ENCODE peak calls at places on chromosomes 11 and 22, in nine cellular contexts. Q is spleen; S is CD8-positive, alpha-beta T cell; R is neural progenitor cell; O is fibroblast of lung; K is heart left ventricle; W is cardiac muscle cell; G is upper lobe of right lung; L is sigmoid colon. I is an unnamed sample.

GRCh38 chr22:49017769-49018330 is 809.8 kb downstream of the BRD1 start:
- DNase-seq in Q (peak; percentile 53), S (no peak), R (no peak), O (no peak), K (peak; percentile 42), W (no peak), G (peak; percentile 55), L (peak; percentile 29), I (peak; percentile 51)

GRCh38 chr11:862704-863388 is 20.2 kb downstream of the TSPAN4 start:
- DNase-seq in Q (no peak), S (no peak), R (no peak), O (no peak), K (no peak), W (no peak), G (no peak), L (no peak), I (no peak)

GRCh38 chr22:44146088-44146861 is 34.5 kb upstream of the PARVG start:
- DNase-seq in Q (no peak), S (no peak), R (peak; percentile 78), O (no peak), K (peak; percentile 28), W (no peak), G (no peak), L (no peak), I (no peak)

GRCh38 chr11:59706518-59707285 is 6.9 kb downstream of the OR10V1 start:
- DNase-seq in Q (no peak), S (no peak), R (no peak), O (peak; percentile 41), K (no peak), W (no peak), G (no peak), L (no peak), I (no peak)

GRCh38 chr11:27116684-27117083 is 76.1 kb downstream of the BBOX1 start:
- DNase-seq in Q (no peak), S (no peak), R (no peak), O (peak; percentile 72), K (no peak), W (peak; percentile 2), G (no peak), L (no peak), I (no peak)

GRCh38 chr22:40094449-40094848 is 83.3 kb upstream of the TNRC6B start:
- DNase-seq in Q (no peak), S (no peak), R (no peak), O (peak; percentile 51), K (no peak), W (no peak), G (no peak), L (no peak), I (no peak)

GRCh38 chr11:100876826-100877545 is 189.9 kb downstream of the ARHGAP42 start:
- DNase-seq in Q (no peak), S (no peak), R (no peak), O (peak; percentile 99), K (no peak), W (no peak), G (no peak), L (no peak), I (no peak)

GRCh38 chr11:67581469-67581868 is 2.1 kb upstream of the GSTP1 start:
- DNase-seq in Q (peak; percentile 8), S (no peak), R (peak; percentile 52), O (no peak), K (no peak), W (no peak), G (no peak), L (no peak), I (no peak)

GRCh38 chr11:44566952-44567875 is 1.8 kb downstream of the CD82 start:
- DNase-seq in Q (no peak), S (no peak), R (no peak), O (no peak), K (no peak), W (no peak), G (no peak), L (peak; percentile 51), I (no peak)

GRCh38 chr11:44566559-44566949 is 1.1 kb downstream of the CD82 start:
- DNase-seq in Q (no peak), S (no peak), R (no peak), O (no peak), K (no peak), W (no peak), G (no peak), L (no peak), I (no peak)

GRCh38 chr11:44565008-44565745 is at the start of gene CD82:
- DNase-seq in Q (peak; percentile 100), S (peak; percentile 96), R (peak; percentile 100), O (peak; percentile 97), K (peak; percentile 100), W (peak; percentile 100), G (peak; percentile 100), L (peak; percentile 100), I (peak; percentile 100)

GRCh38 chr11:44564653-44565007 is 833 bp upstream of the CD82 start:
- DNase-seq in Q (peak; percentile 90), S (no peak), R (no peak), O (peak; percentile 84), K (peak; percentile 89), W (no peak), G (peak; percentile 90), L (peak; percentile 94), I (peak; percentile 95)

DNA sequence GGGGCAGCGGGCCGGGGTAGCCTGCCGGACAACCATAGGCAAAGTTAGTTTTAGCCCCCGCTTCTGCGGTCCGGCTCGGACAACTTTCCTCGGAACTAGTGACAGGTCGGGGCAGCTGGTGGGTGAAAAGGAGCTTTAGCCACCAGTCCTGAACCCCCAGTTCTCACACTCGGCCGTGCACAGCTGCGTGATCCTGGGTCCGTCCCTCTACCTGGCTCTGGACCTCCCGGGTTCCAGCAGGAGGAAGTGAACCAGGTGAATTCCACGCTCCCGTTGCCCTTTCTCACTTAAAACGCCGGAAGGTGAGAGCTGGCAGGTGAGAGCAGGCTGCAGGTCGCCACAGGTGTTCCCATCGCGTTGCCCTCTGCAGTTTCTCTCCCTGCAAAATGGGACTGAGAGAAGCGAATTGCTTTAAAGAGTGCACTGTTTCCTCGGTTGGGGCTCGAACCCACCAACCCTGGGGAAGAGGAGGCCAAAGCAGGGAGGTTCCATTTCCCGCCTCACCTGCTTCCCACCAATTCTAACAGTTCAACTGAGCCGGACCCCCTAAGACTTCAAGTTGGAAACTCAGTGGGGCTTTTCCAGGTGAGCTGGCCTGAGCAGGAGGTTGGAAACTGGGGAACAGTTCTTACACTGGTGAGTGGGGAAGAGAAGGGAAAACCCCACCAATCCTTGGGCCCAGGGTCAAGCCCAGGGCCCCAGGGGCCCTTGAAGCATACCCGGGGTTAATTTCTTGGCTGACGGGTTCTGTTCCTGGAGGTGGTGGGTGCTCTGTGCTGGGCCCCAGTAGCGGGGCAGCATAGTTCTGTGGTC is 489 bp downstream of the CD82 start:
- DNase-seq in Q (peak; percentile 78), S (no peak), R (no peak), O (no peak), K (no peak), W (no peak), G (no peak), L (peak; percentile 60), I (no peak)
- TF ChIP-seq CTCF in Q (no peak), S (no peak), R (no peak), O (no peak), K (no peak), W (no peak), G (no peak), L (no peak), I (no peak)

DNA sequence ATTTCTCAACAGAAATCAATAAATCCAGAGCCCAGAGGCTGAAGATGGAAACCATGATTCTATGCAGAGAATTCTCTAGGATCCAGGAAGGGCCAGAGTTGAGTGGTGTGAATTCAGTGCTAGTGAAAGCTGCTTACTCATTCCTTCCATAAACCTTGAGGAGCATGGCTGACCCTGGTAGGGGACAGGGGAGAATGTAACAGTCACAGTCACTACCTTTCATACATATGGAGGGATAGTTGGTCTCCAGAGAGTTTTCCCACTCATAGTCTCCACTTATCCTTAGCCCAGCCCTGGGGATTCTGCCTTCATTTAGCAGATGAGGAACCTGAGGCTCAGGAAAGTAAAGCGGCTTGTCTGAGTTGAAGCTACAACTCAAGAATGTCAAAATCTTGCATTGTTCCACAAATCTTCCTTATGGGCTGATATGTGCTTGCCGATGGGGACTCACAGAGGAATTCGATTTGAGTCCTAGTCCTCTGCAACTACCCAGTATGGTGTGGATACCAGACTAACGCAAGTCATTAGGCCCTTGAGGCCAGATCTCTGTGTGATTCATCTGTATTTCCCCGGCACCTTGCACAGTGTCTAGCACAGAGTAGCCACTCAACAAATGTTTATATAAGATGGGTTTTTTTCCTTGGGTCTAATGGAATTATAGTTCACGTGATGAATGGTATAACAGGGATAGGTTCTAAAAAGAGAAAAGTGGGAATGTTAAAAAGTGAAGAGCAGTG is 3.7 kb upstream of the ANAPC15 start:
- DNase-seq in Q (no peak), S (no peak), R (no peak), O (no peak), K (no peak), W (no peak), G (no peak), L (no peak), I (no peak)
- H3K4me1 ChIP-seq in Q (peaks cover 6% of the 10 kb centered on the region), S (peaks cover 15% of the 10 kb centered on the region), R (peaks cover 6% of the 10 kb centered on the region), O (peaks cover 8% of the 10 kb centered on the region), K (no peaks in the 10 kb centered on the region), W (peaks cover 7% of the 10 kb centered on the region), G (peaks cover 9% of the 10 kb centered on the region), L (peaks cover 15% of the 10 kb centered on the region), I (peaks cover 11% of the 10 kb centered on the region)

GRCh38 chr11:69014084-69014935 is 1.3 kb upstream of the MRGPRF start:
- DNase-seq in Q (peak; percentile 75), S (no peak), R (peak; percentile 33), O (peak; percentile 97), K (peak; percentile 87), W (peak; percentile 50), G (no peak), L (peak; percentile 96), I (peak; percentile 91)

GRCh38 chr11:69011624-69012091 is 1.4 kb downstream of the MRGPRF start:
- DNase-seq in Q (peak; percentile 54), S (no peak), R (no peak), O (no peak), K (no peak), W (no peak), G (no peak), L (no peak), I (peak; percentile 61)

GRCh38 chr11:69012092-69013008 is 696 bp downstream of the MRGPRF start:
- DNase-seq in Q (peak; percentile 52), S (no peak), R (peak; percentile 31), O (peak; percentile 71), K (peak; percentile 60), W (no peak), G (no peak), L (peak; percentile 87), I (peak; percentile 74)

GRCh38 chr11:69014936-69015549 is 2.0 kb upstream of the MRGPRF start:
- DNase-seq in Q (no peak), S (no peak), R (no peak), O (no peak), K (no peak), W (no peak), G (no peak), L (no peak), I (no peak)

DNA sequence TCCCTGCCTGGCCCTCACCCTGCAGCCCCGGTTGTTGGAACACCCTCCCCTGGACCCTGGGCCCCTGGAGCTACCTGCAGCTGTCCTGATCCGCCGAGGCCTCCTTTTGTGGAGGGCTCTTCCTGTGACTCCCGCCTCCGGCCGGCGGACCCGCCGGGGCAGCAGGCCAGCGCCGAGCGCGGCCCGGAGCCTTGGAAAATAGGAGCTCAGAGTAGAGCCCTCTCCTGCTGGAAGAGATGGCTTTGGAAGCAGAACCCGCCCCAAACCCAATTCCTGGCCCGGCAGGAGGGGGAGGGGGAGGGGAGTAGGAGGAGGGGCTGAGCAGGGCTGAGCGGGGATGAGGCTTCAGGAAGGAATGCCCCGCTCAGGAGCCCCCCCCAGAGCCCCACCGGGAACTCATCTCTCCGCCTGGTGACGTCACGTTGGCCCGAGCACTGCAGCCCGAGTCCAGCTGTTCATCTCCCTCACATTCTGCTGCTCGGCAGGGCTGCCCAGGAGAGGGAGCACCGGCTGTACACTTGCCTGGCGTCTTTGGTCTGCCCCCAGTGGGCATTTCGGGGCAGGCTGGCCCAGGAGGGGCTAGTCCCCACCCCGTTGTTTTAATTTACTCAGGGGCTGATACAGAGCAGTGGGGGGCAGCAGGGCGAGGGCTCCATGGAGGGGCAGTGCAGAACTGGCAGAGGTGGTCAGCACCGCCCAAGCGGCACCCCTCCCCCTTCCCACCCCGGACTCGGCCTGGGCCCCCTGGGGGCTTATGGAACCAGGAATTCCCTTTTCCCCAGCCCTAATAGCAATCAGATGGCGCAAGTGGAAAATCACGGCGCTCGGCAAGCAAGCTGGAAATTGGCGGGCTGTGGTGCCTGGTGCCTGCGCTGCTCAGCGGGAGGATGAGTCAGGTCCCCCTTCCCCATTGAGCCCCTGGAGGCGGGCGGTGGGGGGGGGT is at the start of gene MRGPRF:
- DNase-seq in Q (peak; percentile 73), S (no peak), R (peak; percentile 70), O (peak; percentile 97), K (peak; percentile 93), W (no peak), G (peak; percentile 79), L (peak; percentile 100), I (peak; percentile 96)
- TF ChIP-seq CTCF in Q (peak; percentile 6), S (no peak), R (peak; percentile 53), O (peak; percentile 81), K (peak; percentile 38), W (peak; percentile 51), G (peak; percentile 44), L (peak; percentile 68), I (peak; percentile 21)

GRCh38 chr11:61975638-61976419 is 8.4 kb upstream of the FTH1 start:
- DNase-seq in Q (peak; percentile 43), S (no peak), R (no peak), O (no peak), K (no peak), W (no peak), G (peak; percentile 65), L (peak; percentile 52), I (no peak)

GRCh38 chr11:61976813-61977475 is 9.5 kb upstream of the FTH1 start:
- DNase-seq in Q (peak; percentile 44), S (no peak), R (no peak), O (no peak), K (no peak), W (no peak), G (peak; percentile 56), L (peak; percentile 45), I (no peak)

GRCh38 chr11:61973603-61974162 is 6.2 kb upstream of the FTH1 start:
- DNase-seq in Q (peak; percentile 79), S (no peak), R (peak; percentile 30), O (no peak), K (no peak), W (no peak), G (peak; percentile 66), L (no peak), I (no peak)

GRCh38 chr11:61976420-61976800 is 9.0 kb upstream of the FTH1 start:
- DNase-seq in Q (peak; percentile 21), S (no peak), R (no peak), O (no peak), K (no peak), W (no peak), G (no peak), L (no peak), I (no peak)

DNA sequence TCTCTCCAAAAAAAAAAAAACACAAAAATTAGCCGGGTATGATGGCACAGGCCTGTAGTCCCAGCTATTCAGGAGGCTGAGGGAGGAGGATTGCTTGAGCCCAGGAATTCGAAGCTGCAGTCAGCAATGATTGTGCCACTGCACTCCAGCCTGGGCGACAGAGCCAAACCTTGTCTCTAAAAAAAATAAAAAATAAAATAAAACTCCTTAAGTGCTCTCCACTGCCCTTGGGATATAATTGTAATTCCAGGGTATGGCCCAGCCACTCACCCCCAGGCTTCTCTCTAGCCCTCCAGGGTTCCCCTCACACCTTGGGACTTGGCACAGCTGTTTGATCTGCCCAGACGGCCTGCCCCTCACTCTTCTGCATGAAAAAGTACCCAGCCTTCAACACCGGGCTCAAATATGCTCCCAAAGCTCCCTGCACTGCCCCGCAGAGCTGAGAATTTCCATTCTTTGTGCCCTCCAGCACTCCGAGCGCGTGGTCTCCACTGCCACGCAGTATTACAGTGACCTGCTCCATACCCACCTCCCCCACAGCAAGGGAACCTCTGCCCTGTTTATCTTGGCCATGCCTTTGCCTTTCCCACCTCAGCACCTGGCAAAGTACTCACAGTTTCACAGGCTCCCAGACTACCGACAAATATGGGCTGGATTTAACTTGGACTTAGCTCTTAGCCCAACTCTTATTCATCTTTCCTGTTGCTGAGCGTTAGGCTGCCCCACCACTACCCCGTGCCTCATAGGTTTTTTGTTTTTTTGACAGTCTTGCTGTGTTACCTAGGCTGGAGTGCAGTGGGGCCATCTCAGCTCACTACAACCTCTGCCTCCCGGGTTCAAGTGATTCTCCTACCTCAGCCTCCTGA is 7.6 kb upstream of the FTH1 start:
- DNase-seq in Q (peak; percentile 40), S (no peak), R (no peak), O (no peak), K (no peak), W (no peak), G (peak; percentile 63), L (no peak), I (no peak)
- H3K4me1 ChIP-seq in Q (peaks cover 42% of the 10 kb centered on the region), S (peaks cover 6% of the 10 kb centered on the region), R (peaks cover 22% of the 10 kb centered on the region), O (peaks cover 28% of the 10 kb centered on the region), K (peaks cover 21% of the 10 kb centered on the region), W (peaks cover 21% of the 10 kb centered on the region), G (peaks cover 81% of the 10 kb centered on the region), L (peaks cover 50% of the 10 kb centered on the region), I (peaks cover 46% of the 10 kb centered on the region)

I was measured in kidney.